ENCODE peak calls at places on chromosome 19, in five cellular contexts. U is breast epithelium, Z is colonic mucosa, S is cardiac muscle cell, Y is left ventricle myocardium inferior. X is an unnamed sample.
A peak's percentile ranks its signal among the peaks of the same experiment; 100 is the strongest.

GRCh38 chr19:8526345-8527062 is 12.5 kb upstream of the ZNF414 start:
- DNase-seq in U (peak; percentile 92), Z (peak; percentile 95), Y (peak; percentile 90), S (peak; percentile 97), X (peak; percentile 81)

GRCh38 chr19:14561832-14562351 is 10.0 kb downstream of the NDUFB7 start:
- DNase-seq in Y (peak; percentile 57), S (peak; percentile 48), U (peak; percentile 62), Z (no peak), X (no peak)

GRCh38 chr19:23867895-23868294 is 46.8 kb upstream of the ZNF726 start:
- DNase-seq in U (no peak), Z (no peak), Y (no peak), S (no peak), X (no peak)

GRCh38 chr19:41876847-41877489 is at the start of gene CD79A:
- DNase-seq in Y (no peak), U (no peak), Z (no peak), S (no peak), X (peak; percentile 63)

GRCh38 chr19:39996218-39996810 is 546 bp upstream of the ZNF546 start:
- DNase-seq in S (peak; percentile 22), Y (no peak), Z (no peak), U (no peak), X (peak; percentile 62)

GRCh38 chr19:22620912-22621311 is 13.2 kb upstream of the ZNF492 start:
- DNase-seq in Z (no peak), Y (no peak), S (no peak), U (no peak), X (no peak)

GRCh38 chr19:42295831-42296525 is 6.0 kb upstream of the PRR19 start:
- DNase-seq in Y (peak; percentile 84), Z (peak; percentile 93), S (peak; percentile 79), U (peak; percentile 84), X (peak; percentile 73)

GRCh38 chr19:28667348-28667977 is 545.5 kb downstream of the UQCRFS1 start:
- DNase-seq in Z (no peak), U (no peak), Y (no peak), S (no peak), X (no peak)

GRCh38 chr19:52993342-52994178 is 20.2 kb upstream of the ERVV-1 start:
- DNase-seq in Y (peak; percentile 75), U (peak; percentile 73), S (peak; percentile 90), Z (peak; percentile 91), X (peak; percentile 67)

GRCh38 chr19:1826557-1827521 is 14.8 kb upstream of the ATP8B3 start:
- DNase-seq in Y (no peak), Z (no peak), S (no peak), U (no peak), X (no peak)
- H3K27ac ChIP-seq in Y (no peak overlapping the region), Z (no peak overlapping the region), S (peak overlapping the region; percentile 26), U (no peak overlapping the region), X (no peak overlapping the region)

DNA sequence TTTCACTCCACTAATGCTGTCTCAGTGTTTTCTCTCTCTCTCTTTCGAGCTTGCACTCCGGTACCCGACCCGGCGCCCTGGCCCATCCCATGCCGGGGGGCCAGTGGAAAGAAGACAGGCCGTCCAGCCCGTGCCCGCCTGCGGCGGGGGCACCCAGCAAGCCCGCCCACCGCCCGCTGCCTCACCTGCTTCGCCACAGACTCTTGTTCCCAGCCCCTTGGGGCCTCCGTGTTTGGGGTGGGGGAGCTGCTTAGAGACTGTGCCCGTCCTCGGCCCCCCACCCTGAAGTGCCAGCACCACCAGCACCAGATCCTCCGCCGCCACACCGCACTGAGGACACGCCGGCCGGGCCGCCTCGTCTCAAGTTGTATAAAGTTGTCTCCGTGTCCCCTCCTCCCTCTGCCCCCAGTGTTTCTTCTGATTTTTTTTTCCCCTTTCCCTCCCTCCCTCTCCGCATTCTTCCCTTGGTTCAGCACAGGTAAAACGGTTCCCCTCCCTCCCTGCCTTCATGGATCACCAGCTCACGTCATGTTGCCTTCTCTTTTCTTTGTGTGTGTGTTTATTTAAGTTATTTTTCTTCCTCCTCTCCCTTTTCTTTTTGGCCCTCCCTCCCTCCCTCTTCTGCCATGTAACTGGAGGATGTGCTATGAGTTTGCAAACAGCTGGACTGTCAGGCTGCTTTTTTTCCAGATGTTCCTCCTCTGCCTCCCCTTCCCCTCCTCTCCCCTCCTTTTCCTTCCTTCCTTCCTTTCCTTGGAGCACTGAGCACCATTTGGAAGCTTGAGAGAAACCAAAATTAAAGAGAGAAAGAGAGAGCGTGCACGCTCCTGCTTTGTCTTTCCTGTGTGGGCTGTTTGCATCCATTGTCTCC is 2.1 kb downstream of the LENG9 start:
- DNase-seq in S (no peak), U (no peak), Y (no peak), Z (peak; percentile 32), X (no peak)
- H3K27ac ChIP-seq in S (no peak overlapping the region), U (no peak overlapping the region), Y (peak overlapping the region; percentile 99), Z (peak overlapping the region; percentile 99), X (no peak overlapping the region)

DNA sequence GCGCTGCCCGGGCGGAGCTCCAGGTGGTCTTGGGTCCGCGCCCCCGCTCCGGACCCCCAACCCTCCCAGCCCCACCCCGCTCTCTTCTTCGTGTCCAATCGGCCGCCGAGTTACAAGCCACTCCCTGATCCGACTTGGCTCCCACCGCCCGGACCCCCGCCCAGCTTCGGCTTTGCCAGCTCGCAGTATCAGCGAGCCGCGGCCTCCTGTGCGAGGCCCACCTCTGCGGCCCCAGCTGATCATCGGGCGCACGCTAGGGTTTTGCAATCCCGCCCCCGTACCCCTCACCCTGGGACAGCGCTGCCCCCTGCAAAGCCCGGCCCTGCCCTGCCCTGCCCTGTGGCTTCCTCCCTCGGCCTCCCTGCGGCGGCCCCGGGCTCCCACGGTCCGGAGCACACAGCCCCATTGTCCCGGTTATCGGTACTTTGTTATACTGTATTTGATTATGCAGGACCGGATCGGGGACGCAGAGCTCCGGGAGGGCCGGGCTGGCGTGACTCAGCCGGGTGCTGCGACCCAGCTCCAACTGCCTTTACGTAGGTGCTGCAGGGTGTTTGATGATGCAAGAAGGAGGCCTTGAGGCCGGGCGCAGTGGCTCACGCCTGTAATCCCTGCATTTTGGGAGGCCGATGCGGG is 597 bp upstream of the LPAR2 start:
- DNase-seq in Y (no peak), U (peak; percentile 52), S (peak; percentile 86), Z (peak; percentile 52), X (no peak)
- H3K27ac ChIP-seq in Y (no peak overlapping the region), U (peak overlapping the region; percentile 88), S (no peak overlapping the region), Z (peak overlapping the region; percentile 65), X (no peak overlapping the region)

GRCh38 chr19:47695533-47696262 is 17.5 kb upstream of the EHD2 start:
- DNase-seq in Y (no peak), Z (no peak), U (no peak), S (no peak), X (no peak)

GRCh38 chr19:47699360-47699917 is 13.8 kb upstream of the EHD2 start:
- DNase-seq in S (peak; percentile 60), Z (peak; percentile 43), U (no peak), Y (no peak), X (peak; percentile 62)

GRCh38 chr19:47696635-47697034 is 16.6 kb upstream of the EHD2 start:
- DNase-seq in Y (no peak), S (no peak), U (no peak), Z (no peak), X (no peak)

GRCh38 chr19:47698631-47699359 is 14.4 kb upstream of the EHD2 start:
- DNase-seq in Z (no peak), Y (no peak), S (no peak), U (no peak), X (no peak)

GRCh38 chr19:47697863-47698609 is 15.2 kb upstream of the EHD2 start:
- DNase-seq in S (peak; percentile 80), Z (peak; percentile 74), U (peak; percentile 60), Y (peak; percentile 73), X (peak; percentile 82)
- H3K27ac ChIP-seq in S (peak overlapping the region; percentile 67), Z (no peak overlapping the region), U (peak overlapping the region; percentile 72), Y (peak overlapping the region; percentile 69), X (no peak overlapping the region)

DNA sequence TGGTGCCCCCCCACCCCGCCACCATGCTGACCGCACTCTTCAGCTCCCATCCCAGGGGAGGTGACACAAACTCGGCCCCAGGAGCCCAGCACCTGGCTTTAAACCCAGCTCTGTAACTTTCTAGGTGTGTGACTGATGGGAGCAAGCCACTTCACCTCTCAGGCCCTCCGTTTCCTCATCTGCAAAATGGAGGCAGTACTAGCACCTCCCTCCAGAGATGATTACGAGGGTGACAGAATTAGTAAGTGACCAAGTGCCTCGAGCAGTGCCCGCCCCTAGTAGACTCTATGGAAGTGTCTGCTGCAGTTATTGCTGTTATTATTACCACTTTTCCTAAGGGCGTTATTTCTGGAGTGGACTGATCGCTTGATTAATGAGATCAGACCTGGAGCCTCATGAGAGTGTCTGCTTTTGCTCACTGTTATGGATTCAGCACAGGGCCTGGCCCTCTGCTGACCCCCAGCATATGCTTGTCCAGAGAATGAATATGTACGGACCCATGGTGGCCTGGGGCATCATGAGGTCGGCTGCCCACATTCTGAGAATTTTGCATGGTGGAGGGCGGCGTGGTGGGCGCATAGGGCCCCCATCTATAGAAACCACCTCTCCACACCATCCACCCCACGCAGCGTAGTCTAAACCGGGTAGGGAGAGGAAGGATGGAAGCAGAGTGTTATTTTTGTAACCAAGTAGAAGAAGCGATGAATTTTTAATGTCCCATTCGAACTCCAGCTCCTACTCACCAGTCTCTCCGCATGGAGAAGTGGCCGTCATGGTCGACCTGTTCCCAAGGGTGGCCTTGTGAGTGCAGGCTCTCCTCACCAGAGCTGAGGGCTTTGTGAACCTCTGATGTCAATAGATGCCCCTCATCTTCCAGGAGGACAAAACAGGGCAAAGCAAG is 48.2 kb downstream of the CAPN12 start:
- DNase-seq in S (no peak), Y (no peak), U (no peak), Z (no peak), X (no peak)
- H3K27ac ChIP-seq in S (peak overlapping the region; percentile 63), Y (peak overlapping the region; percentile 91), U (peak overlapping the region; percentile 99), Z (peak overlapping the region; percentile 70), X (no peak overlapping the region)